ENCODE peak calls at places on chromosomes 13 and 19, in seven cellular contexts. B is A549; O is adrenal gland; K is IMR-90; E is transverse colon; I is CD8-positive, alpha-beta T cell; V is body of pancreas. S is an unnamed sample.

GRCh38 chr19:16379521-16380313 is 55.1 kb downstream of the KLF2 start:
- DNase-seq in E (no peak), K (no peak), O (no peak), V (no peak), I (no peak), B (no peak), S (no peak)

GRCh38 chr19:33797821-33798633 is 1.4 kb downstream of the KCTD15 start:
- DNase-seq in O (no peak), K (peak; percentile 33), B (peak; percentile 64), E (peak; percentile 73), V (peak; percentile 70), I (no peak), S (no peak)

GRCh38 chr13:101869553-101869952 is 417.1 kb downstream of the ITGBL1 start:
- DNase-seq in E (no peak), B (no peak), V (no peak), K (peak; percentile 3), O (no peak), I (no peak), S (no peak)

GRCh38 chr19:7970716-7971448 is 27.4 kb upstream of the TIMM44 start:
- DNase-seq in K (peak; percentile 28), I (no peak), O (peak; percentile 64), E (peak; percentile 18), V (no peak), B (peak; percentile 37), S (no peak)

GRCh38 chr19:4061683-4062575 is 4.8 kb downstream of the ZBTB7A start:
- DNase-seq in V (peak; percentile 88), K (no peak), O (no peak), E (peak; percentile 90), B (no peak), I (no peak), S (no peak)

GRCh38 chr13:90105276-90105675 is 1242.2 kb upstream of the MIR17HG start:
- DNase-seq in I (no peak), B (no peak), O (no peak), E (no peak), V (no peak), K (no peak), S (no peak)

GRCh38 chr13:110137677-110138008 is 169.3 kb downstream of the COL4A1 start:
- DNase-seq in I (no peak), V (peak; percentile 72), O (peak; percentile 85), B (peak; percentile 63), K (no peak), E (peak; percentile 40), S (no peak)

GRCh38 chr19:10644351-10645007 is 9.7 kb upstream of the ILF3 start:
- DNase-seq in V (peak; percentile 86), I (peak; percentile 87), E (peak; percentile 90), B (peak; percentile 63), O (peak; percentile 91), K (peak; percentile 69), S (peak; percentile 86)

GRCh38 chr13:46559272-46559805 is 6.4 kb downstream of the LRCH1 start:
- DNase-seq in B (no peak), I (no peak), K (no peak), O (no peak), E (no peak), V (no peak), S (no peak)

GRCh38 chr13:48874165-48874564 is 101.5 kb upstream of the FNDC3A start:
- DNase-seq in K (no peak), E (no peak), O (no peak), V (no peak), I (no peak), B (no peak), S (no peak)

GRCh38 chr19:5153601-5154128 is 184.8 kb downstream of the KDM4B start:
- DNase-seq in I (peak; percentile 17), E (no peak), B (no peak), K (no peak), O (no peak), V (no peak), S (no peak)

GRCh38 chr13:109243311-109243951 is 543.0 kb downstream of the IRS2 start:
- DNase-seq in K (peak; percentile 91), O (no peak), E (no peak), I (no peak), B (peak; percentile 64), V (peak; percentile 9), S (no peak)

DNA sequence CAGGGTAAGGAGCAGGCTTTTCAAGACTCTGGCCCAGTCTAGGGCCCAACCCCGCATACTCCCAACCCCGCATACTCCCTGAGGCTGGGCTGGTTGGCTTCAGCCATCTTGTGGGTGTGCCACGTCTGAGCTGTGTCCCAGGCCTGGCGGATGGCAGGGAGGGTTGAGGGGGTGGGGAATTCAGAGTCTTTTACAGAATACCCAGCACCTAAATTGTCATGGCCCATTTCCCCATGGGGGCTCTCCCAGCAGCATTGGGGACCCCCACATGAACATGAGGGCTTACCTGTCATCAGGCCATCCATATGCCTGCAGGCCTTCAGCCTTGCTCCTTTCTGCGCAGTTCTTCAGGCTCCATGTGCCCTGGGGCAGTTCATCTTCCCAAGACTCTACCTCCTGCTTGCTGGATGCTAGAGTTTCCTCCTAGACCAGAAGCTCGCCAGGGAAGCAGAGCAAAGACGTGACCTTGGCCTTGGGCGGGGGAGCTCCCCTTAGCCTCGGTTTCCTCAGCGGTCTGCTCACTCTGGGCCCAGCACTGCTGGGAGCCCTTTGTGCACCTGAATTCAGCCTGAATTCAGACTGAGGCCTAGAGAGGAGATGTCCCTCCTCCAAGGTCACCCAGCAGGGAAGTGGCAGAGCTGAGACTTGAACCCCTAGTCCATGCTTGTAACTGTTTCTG is 9.2 kb downstream of the PPP5C start:
- DNase-seq in E (no peak), B (no peak), I (no peak), K (no peak), O (no peak), V (no peak), S (no peak)
- H3K27ac ChIP-seq in E (no peak overlapping the region), B (peak overlapping the region; percentile 45), I (no peak overlapping the region), K (no peak overlapping the region), O (peak overlapping the region; percentile 62), V (no peak overlapping the region), S (peak overlapping the region; percentile 10)

GRCh38 chr19:13425151-13425550 is 81.1 kb downstream of the CACNA1A start:
- DNase-seq in O (no peak), E (no peak), I (no peak), K (no peak), V (no peak), B (no peak), S (no peak)

GRCh38 chr19:13429563-13429962 is 76.7 kb downstream of the CACNA1A start:
- DNase-seq in B (no peak), E (no peak), O (no peak), I (no peak), V (no peak), K (peak; percentile 4), S (no peak)

GRCh38 chr19:13427273-13428051 is 78.8 kb downstream of the CACNA1A start:
- DNase-seq in I (no peak), E (no peak), V (no peak), B (no peak), O (no peak), K (no peak), S (no peak)

GRCh38 chr19:13430790-13431582 is 75.3 kb downstream of the CACNA1A start:
- DNase-seq in E (peak; percentile 33), K (peak; percentile 42), O (peak; percentile 66), B (peak; percentile 43), I (peak; percentile 29), V (peak; percentile 29), S (peak; percentile 53)

DNA sequence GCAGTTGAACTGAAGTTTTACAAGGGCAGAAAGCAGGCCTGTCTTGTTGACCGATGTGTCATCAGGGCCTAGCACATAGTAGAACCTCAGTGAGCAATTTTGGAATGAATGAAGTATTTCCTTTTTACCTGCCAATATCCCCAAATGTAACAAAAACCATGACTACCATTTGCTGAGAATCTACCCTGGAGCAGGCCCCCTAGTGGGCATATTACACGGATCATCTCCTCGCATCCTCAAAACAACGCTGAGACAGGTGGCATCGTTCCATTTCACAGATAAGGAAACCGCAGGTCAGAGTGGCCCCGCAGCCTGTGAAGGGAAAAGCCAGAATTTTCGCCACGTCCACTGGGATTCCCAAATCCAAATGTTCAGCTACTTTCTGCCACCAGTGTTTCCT is 77.9 kb downstream of the CACNA1A start:
- DNase-seq in I (no peak), O (no peak), B (no peak), E (no peak), V (no peak), K (peak; percentile 17), S (peak; percentile 3)
- TF ChIP-seq CTCF in I (no peak), O (no peak), B (peak; percentile 49), E (no peak), V (peak; percentile 19), K (peak; percentile 52), S (peak; percentile 48)

GRCh38 chr13:113192279-113192678 is 16.2 kb downstream of the PCID2 start:
- DNase-seq in I (no peak), B (no peak), O (no peak), K (peak; percentile 29), E (no peak), V (no peak), S (no peak)

GRCh38 chr13:113192902-113193301 is 15.6 kb downstream of the PCID2 start:
- DNase-seq in K (peak; percentile 88), B (no peak), O (no peak), V (no peak), E (no peak), I (no peak), S (no peak)

GRCh38 chr13:113202912-113203311 is 5.6 kb downstream of the PCID2 start:
- DNase-seq in K (no peak), B (no peak), I (no peak), E (no peak), O (no peak), V (no peak), S (no peak)

GRCh38 chr13:113195360-113195759 is 13.1 kb downstream of the PCID2 start:
- DNase-seq in K (no peak), V (peak; percentile 38), O (no peak), B (no peak), E (no peak), I (no peak), S (no peak)

DNA sequence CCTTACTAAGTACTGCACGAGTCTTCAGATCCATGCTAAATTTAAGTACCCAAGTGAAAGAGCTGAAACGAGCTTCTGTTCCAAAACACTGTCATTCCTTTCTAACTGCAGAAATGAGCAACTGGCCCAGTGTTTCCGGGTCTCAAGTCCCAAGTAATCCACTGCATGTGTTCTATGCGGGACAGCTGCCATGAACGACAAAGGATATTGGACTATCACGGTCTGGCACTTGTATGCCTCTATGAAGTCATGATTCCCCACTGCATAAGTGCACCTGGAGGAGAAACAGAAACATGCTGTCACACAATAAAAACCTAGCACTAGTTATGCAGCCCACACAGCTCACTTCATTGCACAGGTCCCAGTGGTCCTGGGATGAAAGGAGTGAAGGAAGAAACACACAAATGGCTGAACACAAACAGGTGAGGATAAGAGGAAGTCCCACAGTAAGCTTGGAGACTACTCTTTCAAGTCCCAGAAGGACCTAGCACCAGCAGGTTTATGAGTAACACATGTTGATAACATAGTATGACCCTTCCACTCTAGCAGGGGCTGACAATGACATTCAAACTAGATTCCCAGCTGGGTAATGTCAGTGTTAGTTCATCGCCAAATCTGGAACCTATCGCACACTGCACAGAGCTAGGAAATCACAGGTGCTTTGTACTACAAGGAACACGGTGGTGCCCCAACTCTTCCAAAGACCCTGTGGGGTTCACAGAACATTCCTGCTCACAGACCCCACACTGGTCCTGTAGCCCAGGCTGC is 11.3 kb downstream of the PCID2 start:
- DNase-seq in E (no peak), B (no peak), I (no peak), K (no peak), V (no peak), O (no peak), S (no peak)
- H3K9me3 ChIP-seq in E (no peaks in the 10 kb centered on the region), B (no peaks in the 10 kb centered on the region), I (no peaks in the 10 kb centered on the region), K (no peaks in the 10 kb centered on the region), V (no peaks in the 10 kb centered on the region), O (no peaks in the 10 kb centered on the region), S (no peaks in the 10 kb centered on the region)

GRCh38 chr13:73231456-73231855 is 172.7 kb downstream of the KLF5 start:
- DNase-seq in B (no peak), K (no peak), O (no peak), E (no peak), V (no peak), I (no peak), S (no peak)

GRCh38 chr13:73230714-73231113 is 171.9 kb downstream of the KLF5 start:
- DNase-seq in O (no peak), K (no peak), V (no peak), B (no peak), E (no peak), I (peak; percentile 40), S (no peak)

GRCh38 chr13:73235385-73235784 is 176.6 kb downstream of the KLF5 start:
- DNase-seq in K (no peak), B (no peak), I (no peak), V (no peak), O (no peak), E (no peak), S (no peak)
- H3K27ac ChIP-seq in K (no peak overlapping the region), B (no peak overlapping the region), I (no peak overlapping the region), V (no peak overlapping the region), O (no peak overlapping the region), E (no peak overlapping the region), S (no peak overlapping the region)

S was measured in CD4-positive, alpha-beta T cell.